ENCODE peak calls at places on chromosomes 12 and 14, in ten cellular contexts. One of them, this sample, is unnamed.

GRCh38 chr14:53569471-53569870 is 387.2 kb downstream of the BMP4 start:
- DNase-seq in MV-4-11: no peak
- DNase-seq in NCI-H345: no peak
- DNase-seq in left kidney: no peak
- DNase-seq in uterus: no peak
- DNase-seq in right atrium auricular region: no peak
- DNase-seq in pons: no peak
- DNase-seq in SJSA1: no peak
- DNase-seq in DMS 273 treated with DMSO at 0.1 percent for 48 hours: no peak
- DNase-seq in NCI-H1092: no peak
- DNase-seq in this sample: no peak

GRCh38 chr12:94545937-94546771 is 86.5 kb upstream of the CEP83 start:
- DNase-seq in MV-4-11: peak; percentile 4
- DNase-seq in NCI-H345: peak; percentile 20
- DNase-seq in left kidney: peak; percentile 83
- DNase-seq in uterus: peak; percentile 24
- DNase-seq in right atrium auricular region: no peak
- DNase-seq in pons: peak; percentile 73
- DNase-seq in SJSA1: peak; percentile 32
- DNase-seq in DMS 273 treated with DMSO at 0.1 percent for 48 hours: no peak
- DNase-seq in NCI-H1092: peak; percentile 13
- DNase-seq in this sample: no peak

GRCh38 chr12:53751336-53752191 is at the start of gene CISTR:
- DNase-seq in MV-4-11: no peak
- DNase-seq in NCI-H345: no peak
- DNase-seq in left kidney: peak; percentile 86
- DNase-seq in uterus: peak; percentile 39
- DNase-seq in right atrium auricular region: no peak
- DNase-seq in pons: no peak
- DNase-seq in SJSA1: no peak
- DNase-seq in DMS 273 treated with DMSO at 0.1 percent for 48 hours: no peak
- DNase-seq in NCI-H1092: peak; percentile 6
- DNase-seq in this sample: no peak

GRCh38 chr12:89328483-89329030 is 23.7 kb downstream of the DUSP6 start:
- DNase-seq in MV-4-11: no peak
- DNase-seq in NCI-H345: no peak
- DNase-seq in left kidney: peak; percentile 72
- DNase-seq in uterus: no peak
- DNase-seq in right atrium auricular region: no peak
- DNase-seq in pons: peak; percentile 62
- DNase-seq in SJSA1: no peak
- DNase-seq in DMS 273 treated with DMSO at 0.1 percent for 48 hours: no peak
- DNase-seq in NCI-H1092: no peak
- DNase-seq in this sample: no peak

GRCh38 chr12:12715459-12716150 is 1.6 kb upstream of the CDKN1B start:
- DNase-seq in MV-4-11: peak; percentile 87
- DNase-seq in NCI-H345: peak; percentile 32
- DNase-seq in left kidney: peak; percentile 12
- DNase-seq in uterus: no peak
- DNase-seq in right atrium auricular region: no peak
- DNase-seq in pons: peak; percentile 56
- DNase-seq in SJSA1: peak; percentile 51
- DNase-seq in DMS 273 treated with DMSO at 0.1 percent for 48 hours: no peak
- DNase-seq in NCI-H1092: no peak
- DNase-seq in this sample: no peak

GRCh38 chr12:21934173-21934572 is 7.1 kb downstream of the ABCC9 start:
- DNase-seq in MV-4-11: no peak
- DNase-seq in NCI-H345: no peak
- DNase-seq in left kidney: no peak
- DNase-seq in uterus: no peak
- DNase-seq in right atrium auricular region: no peak
- DNase-seq in pons: no peak
- DNase-seq in SJSA1: no peak
- DNase-seq in DMS 273 treated with DMSO at 0.1 percent for 48 hours: no peak
- DNase-seq in NCI-H1092: no peak
- DNase-seq in this sample: no peak

GRCh38 chr14:77031680-77032482 is 3.4 kb upstream of the IRF2BPL start:
- DNase-seq in MV-4-11: peak; percentile 52
- DNase-seq in NCI-H345: no peak
- DNase-seq in left kidney: peak; percentile 39
- DNase-seq in uterus: peak; percentile 61
- DNase-seq in right atrium auricular region: no peak
- DNase-seq in pons: no peak
- DNase-seq in SJSA1: no peak
- DNase-seq in DMS 273 treated with DMSO at 0.1 percent for 48 hours: no peak
- DNase-seq in NCI-H1092: no peak
- DNase-seq in this sample: no peak

GRCh38 chr12:120115692-120116442 is 686 bp downstream of the RAB35 start:
- DNase-seq in MV-4-11: no peak
- DNase-seq in NCI-H345: peak; percentile 22
- DNase-seq in left kidney: peak; percentile 59
- DNase-seq in uterus: no peak
- DNase-seq in right atrium auricular region: no peak
- DNase-seq in pons: no peak
- DNase-seq in SJSA1: no peak
- DNase-seq in DMS 273 treated with DMSO at 0.1 percent for 48 hours: no peak
- DNase-seq in NCI-H1092: no peak
- DNase-seq in this sample: no peak

GRCh38 chr12:52691765-52692150 is 11.6 kb upstream of the KRT1 start:
- DNase-seq in MV-4-11: no peak
- DNase-seq in NCI-H345: no peak
- DNase-seq in left kidney: peak; percentile 11
- DNase-seq in uterus: no peak
- DNase-seq in right atrium auricular region: no peak
- DNase-seq in pons: no peak
- DNase-seq in SJSA1: no peak
- DNase-seq in DMS 273 treated with DMSO at 0.1 percent for 48 hours: no peak
- DNase-seq in NCI-H1092: no peak
- DNase-seq in this sample: no peak